ENCODE peak calls at places on chromosome 13, in nine cellular contexts. Z is GM12892, U is NCI-H1417, M is nephron progenitor cell, P is NCI-H2107, E is right atrium auricular region, O is fibroblast of lung, Y is RWPE1, J is ACHN. V is an unnamed sample.

GRCh38 chr13:31167490-31167889 is 5.8 kb upstream of the HSPH1 start:
- DNase-seq in Z (no peak), U (no peak), M (no peak), P (no peak), E (no peak), O (no peak), Y (no peak), J (no peak), V (no peak)

GRCh38 chr13:64305246-64305645 is 2889.6 kb upstream of the PCDH20 start:
- DNase-seq in Z (no peak), U (no peak), M (no peak), P (no peak), E (no peak), O (peak), Y (no peak), J (no peak), V (no peak)

GRCh38 chr13:107993239-107993948 is 221.9 kb downstream of the LIG4 start:
- DNase-seq in Z (no peak), U (no peak), M (no peak), P (no peak), E (no peak), O (no peak), Y (no peak), J (no peak), V (no peak)

GRCh38 chr13:112647256-112647655 is 42.6 kb upstream of the ATP11A start:
- DNase-seq in Z (no peak), U (no peak), M (no peak), P (no peak), E (no peak), O (no peak), Y (no peak), J (no peak), V (no peak)

GRCh38 chr13:99386495-99386894 is 79.3 kb upstream of the GPR183 start:
- DNase-seq in Z (no peak), U (no peak), M (no peak), P (no peak), E (peak), O (no peak), Y (no peak), J (no peak), V (no peak)

GRCh38 chr13:49315756-49316481 is 68.2 kb downstream of the CDADC1 start:
- DNase-seq in Z (no peak), U (no peak), M (no peak), P (no peak), E (no peak), O (no peak), Y (no peak), J (no peak), V (no peak)

GRCh38 chr13:30222253-30222652 is 85.1 kb downstream of the KATNAL1 start:
- DNase-seq in Z (no peak), U (no peak), M (no peak), P (no peak), E (no peak), O (no peak), Y (no peak), J (no peak), V (no peak)

GRCh38 chr13:42076309-42076713 is 27.9 kb downstream of the DGKH start:
- DNase-seq in Z (no peak), U (no peak), M (no peak), P (no peak), E (no peak), O (peak), Y (peak), J (no peak), V (no peak)

GRCh38 chr13:85386424-85386823 is 412.8 kb downstream of the SLITRK6 start:
- DNase-seq in Z (no peak), U (peak), M (no peak), P (no peak), E (no peak), O (no peak), Y (no peak), J (peak), V (no peak)

GRCh38 chr13:32889986-32890565 is 126.1 kb upstream of the KL start:
- DNase-seq in Z (no peak), U (no peak), M (no peak), P (no peak), E (no peak), O (no peak), Y (no peak), J (no peak), V (no peak)

GRCh38 chr13:101911752-101912151 is 459.3 kb downstream of the ITGBL1 start:
- DNase-seq in Z (no peak), U (no peak), M (no peak), P (no peak), E (no peak), O (no peak), Y (no peak), J (no peak), V (no peak)

GRCh38 chr13:72620874-72621273 is 106.6 kb downstream of the MZT1 start:
- DNase-seq in Z (no peak), U (no peak), M (no peak), P (no peak), E (no peak), O (no peak), Y (no peak), J (no peak), V (no peak)

GRCh38 chr13:30818323-30818960 is 83.1 kb downstream of the ALOX5AP start:
- DNase-seq in Z (no peak), U (no peak), M (no peak), P (no peak), E (peak), O (peak), Y (peak), J (no peak), V (no peak)

GRCh38 chr13:26707122-26708006 is 53.2 kb downstream of the GPR12 start:
- DNase-seq in Z (no peak), U (peak), M (peak), P (peak), E (no peak), O (peak), Y (peak), J (peak), V (peak)

GRCh38 chr13:32234914-32235313 is 80.2 kb downstream of the ZAR1L start:
- DNase-seq in Z (no peak), U (no peak), M (no peak), P (no peak), E (no peak), O (no peak), Y (no peak), J (no peak), V (no peak)

GRCh38 chr13:38686635-38687245 is at the start of gene FREM2:
- DNase-seq in Z (no peak), U (peak), M (peak), P (peak), E (no peak), O (peak), Y (peak), J (peak), V (no peak)

GRCh38 chr13:78608705-78609463 is 5.5 kb upstream of the POU4F1 start:
- DNase-seq in Z (no peak), U (peak), M (no peak), P (no peak), E (no peak), O (peak), Y (no peak), J (no peak), V (no peak)

GRCh38 chr13:30376426-30377311 is 45.6 kb upstream of the UBE2L5 start:
- DNase-seq in Z (peak), U (peak), M (no peak), P (peak), E (no peak), O (no peak), Y (no peak), J (no peak), V (peak)

GRCh38 chr13:108272333-108272732 is 2.8 kb downstream of the TNFSF13B start:
- DNase-seq in Z (no peak), U (no peak), M (no peak), P (no peak), E (no peak), O (peak), Y (no peak), J (no peak), V (no peak)

GRCh38 chr13:23748591-23748990 is 140.6 kb downstream of the MIPEP start:
- DNase-seq in Z (no peak), U (peak), M (no peak), P (no peak), E (no peak), O (no peak), Y (no peak), J (no peak), V (no peak)